ENCODE peak calls at places on chromosomes 13 and 19, in four cellular contexts. M, V, L and F are unnamed samples.
A peak's percentile ranks its signal among the peaks of the same experiment; 100 is the strongest.

GRCh38 chr19:51803965-51804364 is 9.0 kb downstream of the FPR3 start:
- DNase-seq in L (no peak), V (no peak), M (no peak), F (no peak)

GRCh38 chr19:16403151-16403977 is 68.4 kb downstream of the EPS15L1 start:
- DNase-seq in M (no peak), V (no peak), L (no peak), F (no peak)

GRCh38 chr13:60583911-60584753 is 187.1 kb downstream of the TDRD3 start:
- DNase-seq in M (peak; percentile 84), V (peak; percentile 73), L (peak; percentile 26), F (no peak)

GRCh38 chr13:99886706-99887105 is 84.9 kb downstream of the ZIC5 start:
- DNase-seq in L (no peak), V (no peak), M (no peak), F (no peak)

GRCh38 chr19:43798546-43799409 is 3.5 kb downstream of the LYPD5 start:
- DNase-seq in L (no peak), M (no peak), V (no peak), F (no peak)

GRCh38 chr13:48231080-48231479 is 1.9 kb upstream of the ITM2B start:
- DNase-seq in L (no peak), V (no peak), M (no peak), F (no peak)

GRCh38 chr13:36875431-36875830 is 44.6 kb downstream of the SMAD9 start:
- DNase-seq in L (no peak), V (peak; percentile 19), M (no peak), F (no peak)

GRCh38 chr19:52094526-52094925 is 1.0 kb downstream of the ZNF841 start:
- DNase-seq in V (no peak), M (no peak), L (no peak), F (no peak)

GRCh38 chr19:33332248-33332647 is 29.9 kb upstream of the CEBPA start:
- DNase-seq in M (no peak), V (no peak), L (no peak), F (no peak)

GRCh38 chr13:32955881-32956594 is 60.2 kb upstream of the KL start:
- DNase-seq in L (no peak), M (no peak), V (no peak), F (no peak)

GRCh38 chr13:106274551-106275208 is 260.8 kb downstream of the EFNB2 start:
- DNase-seq in M (no peak), L (no peak), V (no peak), F (no peak)

GRCh38 chr13:96089749-96090239 is at the start of gene HS6ST3:
- DNase-seq in M (peak; percentile 38), V (no peak), L (peak; percentile 14), F (no peak)

GRCh38 chr13:33582121-33582520 is 235.8 kb upstream of the RFC3 start:
- DNase-seq in L (no peak), M (no peak), V (no peak), F (no peak)

GRCh38 chr13:50712882-50713281 is 130.6 kb downstream of the DLEU7 start:
- DNase-seq in M (no peak), V (no peak), L (no peak), F (no peak)

GRCh38 chr19:34461375-34462100 is 20.0 kb upstream of the WTIP start:
- DNase-seq in L (no peak), V (peak; percentile 65), M (no peak), F (no peak)

GRCh38 chr19:46714523-46715106 is 2.3 kb downstream of the PRKD2 start:
- DNase-seq in L (no peak), V (no peak), M (no peak), F (no peak)

GRCh38 chr19:46716013-46716671 is 772 bp downstream of the PRKD2 start:
- DNase-seq in V (no peak), L (peak; percentile 44), M (no peak), F (no peak)

GRCh38 chr19:46715620-46716012 is 1.3 kb downstream of the PRKD2 start:
- DNase-seq in L (no peak), M (no peak), V (no peak), F (no peak)

GRCh38 chr19:46716672-46717033 is 261 bp downstream of the PRKD2 start:
- DNase-seq in L (no peak), M (no peak), V (no peak), F (no peak)

DNA sequence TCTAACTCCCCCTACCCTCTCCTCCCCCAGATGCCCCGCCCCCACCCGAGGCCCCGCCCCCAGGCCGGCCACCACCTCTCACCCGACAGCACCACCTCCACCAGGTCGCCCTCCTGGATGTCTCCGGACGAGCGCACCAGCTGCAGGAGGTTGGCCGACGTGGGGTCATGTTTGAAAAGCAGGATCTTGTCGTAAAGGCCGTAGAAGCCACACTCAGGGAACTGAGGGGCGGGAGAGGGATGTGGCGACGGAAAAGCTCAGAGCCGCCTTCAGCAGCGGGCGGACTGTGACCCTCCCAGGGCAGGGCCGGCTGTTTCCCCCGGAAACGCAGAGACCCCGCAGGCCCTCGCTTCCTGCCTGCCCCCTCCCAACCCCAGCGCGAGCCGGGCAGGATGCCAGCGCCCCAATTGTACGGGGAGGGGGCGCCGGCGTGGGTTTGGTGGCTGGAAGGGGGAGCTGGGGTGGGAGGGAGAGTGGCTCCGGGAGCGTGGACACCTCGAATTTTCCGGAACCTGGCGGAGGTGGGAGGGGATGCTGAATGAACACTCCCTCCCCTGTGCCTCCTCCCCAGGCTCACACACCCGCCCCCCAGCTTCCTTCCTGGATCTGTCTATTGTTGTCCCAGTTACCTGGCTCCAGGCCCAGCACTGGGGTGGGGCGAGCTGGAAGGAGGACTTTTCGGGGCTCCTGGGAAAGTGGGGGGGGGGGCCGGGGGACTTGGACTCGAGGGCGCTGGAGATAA is 3.0 kb downstream of the PRKD2 start:
- DNase-seq in V (peak; percentile 63), L (peak; percentile 94), M (no peak), F (no peak)
- TF ChIP-seq RFX5 in V (no peak), L (no peak), M (no peak), F (no peak)

GRCh38 chr19:50565984-50566903 is 2.0 kb downstream of the LRRC4B start:
- DNase-seq in M (no peak), V (no peak), L (no peak), F (no peak)

GRCh38 chr19:50564229-50565105 is 3.8 kb downstream of the LRRC4B start:
- DNase-seq in L (no peak), V (no peak), M (no peak), F (no peak)

GRCh38 chr19:50562329-50562728 is 5.9 kb downstream of the LRRC4B start:
- DNase-seq in L (no peak), M (no peak), V (no peak), F (no peak)

GRCh38 chr19:50563597-50563996 is 4.6 kb downstream of the LRRC4B start:
- DNase-seq in V (no peak), L (no peak), M (no peak), F (no peak)

GRCh38 chr19:50562996-50563395 is 5.2 kb downstream of the LRRC4B start:
- DNase-seq in V (no peak), M (no peak), L (no peak), F (no peak)
- TF ChIP-seq RFX5 in V (no peak), M (no peak), L (no peak), F (no peak)

DNA sequence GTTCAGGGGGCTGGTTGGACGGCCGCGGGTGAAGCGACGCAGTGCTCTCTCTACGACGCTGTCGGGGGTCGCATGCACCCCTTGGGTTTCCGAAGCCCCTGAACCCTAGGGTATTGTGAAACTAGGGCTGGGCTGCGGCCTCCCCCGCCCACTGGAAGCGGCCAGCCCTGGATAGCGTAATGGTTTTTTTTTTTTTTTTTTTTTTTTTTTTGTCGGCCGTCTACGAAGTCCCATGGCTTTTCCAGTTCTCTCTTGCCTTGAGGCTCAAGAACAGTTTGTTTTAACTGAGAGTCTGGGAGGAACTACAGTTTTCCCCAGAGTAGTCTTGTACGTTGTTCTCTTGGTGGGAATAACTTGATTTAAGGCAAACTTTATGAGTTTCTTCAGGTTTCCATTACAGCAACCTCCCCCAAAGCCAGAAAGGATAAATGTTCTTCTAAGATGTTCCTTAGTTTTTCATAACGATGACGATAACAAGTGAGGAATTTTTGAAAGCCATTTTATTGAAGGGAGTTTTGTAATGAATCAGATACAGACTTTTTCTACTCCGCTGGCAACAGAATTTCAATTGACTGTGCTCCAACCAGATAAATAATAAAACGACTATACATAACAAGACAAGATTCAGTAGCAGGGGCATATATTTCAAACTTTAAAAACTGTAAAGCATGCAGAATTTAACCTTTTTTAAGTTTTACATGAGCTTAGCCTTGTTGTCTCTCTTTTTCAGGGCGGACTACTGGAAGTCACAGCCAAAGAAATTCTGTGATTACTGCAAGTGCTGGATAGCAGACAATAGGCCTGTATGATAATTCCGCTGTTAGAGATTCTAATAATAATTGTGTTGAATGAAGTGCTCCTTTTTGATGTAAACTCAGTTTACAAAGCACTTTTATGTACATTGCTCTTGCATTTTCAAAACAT is 867 bp downstream of the WBP4 start:
- DNase-seq in V (peak; percentile 64), M (no peak), L (peak; percentile 63), F (no peak)
- TF ChIP-seq RFX5 in V (no peak), M (no peak), L (no peak), F (no peak)

DNA sequence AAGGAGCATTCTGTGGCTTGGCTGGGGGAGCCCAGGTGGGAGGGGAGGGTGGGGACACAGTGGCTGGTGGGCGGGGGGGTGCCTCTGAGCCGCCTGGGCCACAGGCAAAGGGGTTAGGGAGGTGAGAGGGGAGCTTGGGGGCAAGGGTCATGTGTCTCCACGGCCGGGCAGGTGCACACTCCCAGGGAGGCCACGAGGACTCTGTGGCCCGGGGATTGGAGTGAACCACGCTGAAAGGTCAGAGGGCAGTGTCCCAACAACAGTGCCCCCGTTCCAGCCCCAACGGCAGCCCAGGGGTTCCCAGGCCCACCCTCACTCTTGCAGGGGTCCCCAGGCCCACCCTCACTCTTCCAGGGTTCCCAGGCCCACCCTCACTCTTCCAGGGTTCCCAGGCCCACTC is 9.6 kb downstream of the C2CD4C start:
- DNase-seq in M (no peak), L (no peak), V (no peak), F (no peak)
- TF ChIP-seq RFX5 in M (no peak), L (no peak), V (no peak), F (no peak)

DNA sequence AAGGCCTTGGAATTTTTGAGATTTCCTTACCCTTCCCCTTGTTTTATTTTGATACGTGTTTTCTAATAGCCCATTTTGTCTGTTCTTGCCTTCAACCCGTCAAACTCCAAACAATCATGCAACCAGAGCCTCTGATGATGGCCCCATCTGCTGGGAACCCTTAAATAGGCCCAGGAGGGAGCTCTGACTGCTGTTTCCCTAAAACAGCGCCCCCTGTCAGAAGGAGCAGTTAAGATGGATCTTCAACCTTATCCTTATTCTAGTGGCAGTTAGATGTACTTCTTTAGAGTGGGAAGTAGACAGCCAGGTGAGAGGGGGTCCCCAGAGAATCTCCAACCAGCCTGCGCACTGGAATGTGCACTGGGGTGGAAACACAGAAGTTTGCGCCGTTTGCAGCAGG is 1031.0 kb upstream of the PCDH9 start:
- DNase-seq in M (peak; percentile 2), L (no peak), V (no peak), F (no peak)
- TF ChIP-seq RFX5 in M (no peak), L (no peak), V (no peak), F (no peak)

DNA sequence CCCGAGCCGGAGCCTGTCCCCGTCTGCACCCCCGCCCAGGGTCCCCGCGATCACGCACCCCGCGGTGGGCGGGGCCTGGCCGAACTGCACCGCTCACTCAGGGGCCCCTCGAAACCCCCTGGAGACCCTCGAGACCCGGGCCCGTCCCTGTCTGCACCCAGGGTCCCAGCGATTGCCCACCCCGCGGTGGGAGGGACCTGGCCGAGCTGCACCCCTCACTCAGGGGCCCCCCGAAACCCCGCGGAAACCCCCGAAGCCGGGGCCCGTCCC is 523 bp downstream of the LMNB2 start:
- DNase-seq in M (no peak), V (no peak), L (no peak), F (no peak)
- TF ChIP-seq RFX5 in M (no peak), V (no peak), L (no peak), F (no peak)